ENCODE peak calls at places on chromosomes 13 and 19, in six cellular contexts. D, Z, V, U, R and N are unnamed samples.

GRCh38 chr19:46733693-46734240 is 12.1 kb upstream of the FKRP start:
- DNase-seq in U (no peak), V (no peak), R (no peak), D (no peak), Z (no peak), N (no peak)

GRCh38 chr13:48159436-48160225 is 64.7 kb upstream of the MED4 start:
- DNase-seq in Z (no peak), V (no peak), R (no peak), U (no peak), D (no peak), N (no peak)

GRCh38 chr19:18460313-18460712 is 22.4 kb upstream of the ISYNA1 start:
- DNase-seq in U (no peak), V (no peak), D (no peak), Z (peak), R (no peak), N (peak)

GRCh38 chr19:56347163-56347778 is 32.6 kb upstream of the ZSCAN5A start:
- DNase-seq in D (no peak), R (no peak), V (no peak), Z (no peak), U (no peak), N (no peak)

GRCh38 chr19:17112271-17112670 is 36.7 kb downstream of the MYO9B start:
- DNase-seq in R (no peak), Z (no peak), V (no peak), U (no peak), D (no peak), N (no peak)

GRCh38 chr13:50668882-50669281 is 174.6 kb downstream of the DLEU7 start:
- DNase-seq in D (no peak), U (no peak), Z (no peak), R (peak), V (no peak), N (no peak)

GRCh38 chr13:105982219-105982618 is 553.2 kb downstream of the EFNB2 start:
- DNase-seq in U (no peak), V (no peak), Z (no peak), R (no peak), D (no peak), N (no peak)

GRCh38 chr19:658916-659839 is 3.8 kb downstream of the RNF126 start:
- DNase-seq in U (no peak), V (peak), Z (peak), D (no peak), R (peak), N (no peak)

GRCh38 chr19:6925801-6926751 is 38.7 kb downstream of the ADGRE1 start:
- DNase-seq in Z (no peak), R (no peak), V (no peak), D (peak), U (peak), N (no peak)

GRCh38 chr19:41421973-41422372 is 5.2 kb downstream of the B3GNT8 start:
- DNase-seq in U (no peak), Z (no peak), V (no peak), D (no peak), R (no peak), N (no peak)

GRCh38 chr19:45908956-45909355 is 5.6 kb downstream of the NANOS2 start:
- DNase-seq in U (no peak), V (no peak), Z (no peak), R (peak), D (no peak), N (no peak)

GRCh38 chr19:35785087-35785627 is 9.8 kb downstream of the ARHGAP33 start:
- DNase-seq in U (no peak), R (no peak), V (no peak), D (no peak), Z (no peak), N (no peak)

GRCh38 chr13:104984296-104984818 is 1551.1 kb downstream of the EFNB2 start:
- DNase-seq in U (no peak), Z (peak), R (peak), V (no peak), D (no peak), N (peak)

GRCh38 chr19:1061987-1062386 is 5.0 kb upstream of the ARHGAP45 start:
- DNase-seq in D (no peak), U (no peak), Z (no peak), R (no peak), V (no peak), N (no peak)

GRCh38 chr13:37715606-37716015 is 117.0 kb upstream of the POSTN start:
- DNase-seq in U (no peak), Z (no peak), V (no peak), D (no peak), R (peak), N (peak)

GRCh38 chr13:31201341-31202024 is 1.7 kb downstream of the B3GLCT start:
- DNase-seq in Z (no peak), U (no peak), R (peak), D (no peak), V (no peak), N (no peak)

GRCh38 chr19:821976-822773 is 420 bp upstream of the PLPPR3 start:
- DNase-seq in V (no peak), Z (no peak), D (no peak), R (no peak), U (no peak), N (no peak)

GRCh38 chr19:15453091-15453498 is 3.3 kb upstream of the WIZ start:
- DNase-seq in U (no peak), R (no peak), V (no peak), D (no peak), Z (peak), N (no peak)

GRCh38 chr19:11265785-11266236 is 3.5 kb upstream of the DOCK6 start:
- DNase-seq in V (no peak), Z (no peak), D (no peak), R (peak), U (peak), N (no peak)

GRCh38 chr13:80408270-80408669 is 67.3 kb upstream of the SPRY2 start:
- DNase-seq in R (peak), V (no peak), U (no peak), D (no peak), Z (no peak), N (no peak)

GRCh38 chr13:31908696-31909386 is 122.7 kb upstream of the FRY start:
- DNase-seq in D (no peak), V (no peak), Z (no peak), U (no peak), R (peak), N (no peak)

GRCh38 chr19:49983645-49984229 is 22.8 kb upstream of the SIGLEC11 start:
- DNase-seq in D (peak), R (peak), Z (peak), U (peak), V (peak), N (no peak)

GRCh38 chr19:21835429-21835809 is 563 bp downstream of the ZNF43 start:
- DNase-seq in V (no peak), U (no peak), Z (no peak), R (no peak), D (peak), N (no peak)

GRCh38 chr19:29872224-29872731 is 60.5 kb downstream of the CCNE1 start:
- DNase-seq in V (no peak), U (no peak), D (no peak), R (no peak), Z (no peak), N (no peak)

GRCh38 chr13:110921209-110921608 is 6.3 kb upstream of the ANKRD10 start:
- DNase-seq in R (no peak), Z (no peak), V (no peak), D (no peak), U (no peak), N (no peak)

GRCh38 chr13:52085416-52085815 is 43.5 kb downstream of the NEK5 start:
- DNase-seq in Z (no peak), U (no peak), D (no peak), R (peak), V (no peak), N (no peak)

GRCh38 chr13:112343591-112343990 is 32.6 kb upstream of the SPACA7 start:
- DNase-seq in R (no peak), U (no peak), Z (no peak), V (no peak), D (no peak), N (no peak)

GRCh38 chr13:104571161-104571889 is 1505.1 kb upstream of the SLC10A2 start:
- DNase-seq in V (no peak), Z (no peak), R (peak), D (no peak), U (peak), N (peak)

GRCh38 chr13:106471957-106472543 is 63.4 kb downstream of the EFNB2 start:
- DNase-seq in R (peak), Z (no peak), U (peak), V (no peak), D (no peak), N (peak)